ENCODE peak calls at places on chromosomes 7 and 10, in four cellular contexts. One of them, this sample, is unnamed.

GRCh38 chr7:77288676-77289320 is 89.2 kb upstream of the FGL2 start:
- DNase-seq in hepatocyte: no peak
- DNase-seq in activated T-helper 1 cell treated with anti-CD3 and anti-CD28 coated beads, Interleukin-12 subunit alpha, Interleukin-12 subunit beta, Interleukin-2, Interleukin-4 antibody, amounts not matched to agents 30 ng/mL and 10 ng/mL and 1 ng/mL, durations not matched to agents 14 hours and 24 hours and 36 hours: no peak
- DNase-seq in activated CD8-positive, alpha-beta memory T cell treated with anti-CD3 and anti-CD28 coated beads for 1 hour: no peak
- DNase-seq in this sample: no peak

GRCh38 chr10:71218046-71218832 is 5.9 kb downstream of the UNC5B start:
- DNase-seq in hepatocyte: no peak
- DNase-seq in activated T-helper 1 cell treated with anti-CD3 and anti-CD28 coated beads, Interleukin-12 subunit alpha, Interleukin-12 subunit beta, Interleukin-2, Interleukin-4 antibody, amounts not matched to agents 30 ng/mL and 10 ng/mL and 1 ng/mL, durations not matched to agents 14 hours and 24 hours and 36 hours: no peak
- DNase-seq in activated CD8-positive, alpha-beta memory T cell treated with anti-CD3 and anti-CD28 coated beads for 1 hour: no peak
- DNase-seq in this sample: no peak

GRCh38 chr7:2172311-2173183 is 60.2 kb downstream of the MAD1L1 start:
- DNase-seq in hepatocyte: peak
- DNase-seq in activated T-helper 1 cell treated with anti-CD3 and anti-CD28 coated beads, Interleukin-12 subunit alpha, Interleukin-12 subunit beta, Interleukin-2, Interleukin-4 antibody, amounts not matched to agents 30 ng/mL and 10 ng/mL and 1 ng/mL, durations not matched to agents 14 hours and 24 hours and 36 hours: no peak
- DNase-seq in activated CD8-positive, alpha-beta memory T cell treated with anti-CD3 and anti-CD28 coated beads for 1 hour: no peak
- DNase-seq in this sample: no peak

GRCh38 chr10:63700209-63700934 is 179.2 kb downstream of the REEP3 start:
- DNase-seq in hepatocyte: peak
- DNase-seq in activated T-helper 1 cell treated with anti-CD3 and anti-CD28 coated beads, Interleukin-12 subunit alpha, Interleukin-12 subunit beta, Interleukin-2, Interleukin-4 antibody, amounts not matched to agents 30 ng/mL and 10 ng/mL and 1 ng/mL, durations not matched to agents 14 hours and 24 hours and 36 hours: no peak
- DNase-seq in activated CD8-positive, alpha-beta memory T cell treated with anti-CD3 and anti-CD28 coated beads for 1 hour: no peak
- DNase-seq in this sample: no peak

GRCh38 chr7:128192497-128193142 is 48.5 kb upstream of the LEP start:
- DNase-seq in hepatocyte: no peak
- DNase-seq in activated T-helper 1 cell treated with anti-CD3 and anti-CD28 coated beads, Interleukin-12 subunit alpha, Interleukin-12 subunit beta, Interleukin-2, Interleukin-4 antibody, amounts not matched to agents 30 ng/mL and 10 ng/mL and 1 ng/mL, durations not matched to agents 14 hours and 24 hours and 36 hours: no peak
- DNase-seq in activated CD8-positive, alpha-beta memory T cell treated with anti-CD3 and anti-CD28 coated beads for 1 hour: no peak
- DNase-seq in this sample: no peak

GRCh38 chr7:147509859-147510542 is 1080.6 kb upstream of the C7orf33 start:
- DNase-seq in hepatocyte: no peak
- DNase-seq in activated T-helper 1 cell treated with anti-CD3 and anti-CD28 coated beads, Interleukin-12 subunit alpha, Interleukin-12 subunit beta, Interleukin-2, Interleukin-4 antibody, amounts not matched to agents 30 ng/mL and 10 ng/mL and 1 ng/mL, durations not matched to agents 14 hours and 24 hours and 36 hours: no peak
- DNase-seq in activated CD8-positive, alpha-beta memory T cell treated with anti-CD3 and anti-CD28 coated beads for 1 hour: no peak
- DNase-seq in this sample: no peak

GRCh38 chr10:24360286-24361127 is 151.6 kb downstream of the KIAA1217 start:
- DNase-seq in hepatocyte: peak
- DNase-seq in activated T-helper 1 cell treated with anti-CD3 and anti-CD28 coated beads, Interleukin-12 subunit alpha, Interleukin-12 subunit beta, Interleukin-2, Interleukin-4 antibody, amounts not matched to agents 30 ng/mL and 10 ng/mL and 1 ng/mL, durations not matched to agents 14 hours and 24 hours and 36 hours: peak
- DNase-seq in activated CD8-positive, alpha-beta memory T cell treated with anti-CD3 and anti-CD28 coated beads for 1 hour: no peak
- DNase-seq in this sample: no peak

GRCh38 chr7:42278360-42278759 is 41.4 kb upstream of the GLI3 start:
- DNase-seq in hepatocyte: no peak
- DNase-seq in activated T-helper 1 cell treated with anti-CD3 and anti-CD28 coated beads, Interleukin-12 subunit alpha, Interleukin-12 subunit beta, Interleukin-2, Interleukin-4 antibody, amounts not matched to agents 30 ng/mL and 10 ng/mL and 1 ng/mL, durations not matched to agents 14 hours and 24 hours and 36 hours: no peak
- DNase-seq in activated CD8-positive, alpha-beta memory T cell treated with anti-CD3 and anti-CD28 coated beads for 1 hour: no peak
- DNase-seq in this sample: no peak

GRCh38 chr10:5252177-5253037 is 55.8 kb downstream of the AKR1C4 start:
- DNase-seq in hepatocyte: no peak
- DNase-seq in activated T-helper 1 cell treated with anti-CD3 and anti-CD28 coated beads, Interleukin-12 subunit alpha, Interleukin-12 subunit beta, Interleukin-2, Interleukin-4 antibody, amounts not matched to agents 30 ng/mL and 10 ng/mL and 1 ng/mL, durations not matched to agents 14 hours and 24 hours and 36 hours: no peak
- DNase-seq in activated CD8-positive, alpha-beta memory T cell treated with anti-CD3 and anti-CD28 coated beads for 1 hour: no peak
- DNase-seq in this sample: no peak

GRCh38 chr7:2635148-2635668 is 3.4 kb downstream of the TTYH3 start:
- DNase-seq in hepatocyte: no peak
- DNase-seq in activated T-helper 1 cell treated with anti-CD3 and anti-CD28 coated beads, Interleukin-12 subunit alpha, Interleukin-12 subunit beta, Interleukin-2, Interleukin-4 antibody, amounts not matched to agents 30 ng/mL and 10 ng/mL and 1 ng/mL, durations not matched to agents 14 hours and 24 hours and 36 hours: no peak
- DNase-seq in activated CD8-positive, alpha-beta memory T cell treated with anti-CD3 and anti-CD28 coated beads for 1 hour: no peak
- DNase-seq in this sample: no peak

GRCh38 chr10:97001183-97001991 is 169.3 kb downstream of the LCOR start:
- DNase-seq in hepatocyte: no peak
- DNase-seq in activated T-helper 1 cell treated with anti-CD3 and anti-CD28 coated beads, Interleukin-12 subunit alpha, Interleukin-12 subunit beta, Interleukin-2, Interleukin-4 antibody, amounts not matched to agents 30 ng/mL and 10 ng/mL and 1 ng/mL, durations not matched to agents 14 hours and 24 hours and 36 hours: no peak
- DNase-seq in activated CD8-positive, alpha-beta memory T cell treated with anti-CD3 and anti-CD28 coated beads for 1 hour: no peak
- DNase-seq in this sample: no peak

This sample was measured in effector CD4-positive, alpha-beta T cell.